ENCODE peak calls at places on chromosomes 1 and 21, in six cellular contexts. T, F, Q, M, Y and D are unnamed samples.

GRCh38 chr21:18041012-18041411 is 203.6 kb upstream of the CHODL start:
- DNase-seq in M (peak; percentile 80), T (no peak), Y (no peak), Q (peak; percentile 17), F (no peak), D (no peak)

GRCh38 chr1:2108213-2108876 is 58.1 kb downstream of the PRKCZ start:
- DNase-seq in F (no peak), M (peak; percentile 87), T (no peak), Y (no peak), Q (peak; percentile 50), D (peak; percentile 37)

GRCh38 chr1:224884428-224884827 is 45.0 kb upstream of the DNAH14 start:
- DNase-seq in Q (peak; percentile 28), F (no peak), Y (no peak), T (no peak), M (peak; percentile 31), D (peak; percentile 63)

GRCh38 chr1:18539171-18539570 is 58.4 kb downstream of the KLHDC7A start:
- DNase-seq in F (no peak), Y (no peak), Q (no peak), T (no peak), M (no peak), D (no peak)

GRCh38 chr21:40631201-40631600 is 215.8 kb downstream of the DSCAM start:
- DNase-seq in Q (no peak), T (no peak), M (no peak), Y (no peak), F (no peak), D (no peak)

GRCh38 chr1:30540611-30541192 is 182.7 kb downstream of the MATN1 start:
- DNase-seq in Y (no peak), M (no peak), T (no peak), Q (no peak), F (no peak), D (no peak)

GRCh38 chr1:55056632-55056992 is 17.3 kb downstream of the PCSK9 start:
- DNase-seq in Q (no peak), M (no peak), Y (no peak), T (no peak), F (no peak), D (no peak)

GRCh38 chr1:54400321-54400720 is 5.9 kb downstream of the SSBP3 start:
- DNase-seq in Y (no peak), M (no peak), F (no peak), T (no peak), Q (no peak), D (no peak)

GRCh38 chr1:116737855-116738318 is 16.3 kb upstream of the CD2 start:
- DNase-seq in F (no peak), Q (no peak), Y (no peak), T (no peak), M (no peak), D (no peak)

GRCh38 chr1:230773396-230774033 is 26.3 kb downstream of the CAPN9 start:
- DNase-seq in F (no peak), T (no peak), Q (no peak), Y (no peak), M (no peak), D (no peak)

GRCh38 chr21:25691931-25692330 is 42.8 kb downstream of the ATP5PF start:
- DNase-seq in Y (no peak), Q (no peak), F (no peak), M (no peak), T (peak; percentile 22), D (peak; percentile 12)

GRCh38 chr1:64471218-64471719 is 1.3 kb downstream of the CACHD1 start:
- DNase-seq in M (peak; percentile 72), T (peak; percentile 25), F (no peak), Q (peak; percentile 9), Y (peak; percentile 32), D (peak; percentile 14)

GRCh38 chr1:36099681-36100341 is 11.1 kb downstream of the ADPRS start:
- DNase-seq in T (peak; percentile 74), Y (peak; percentile 75), Q (peak; percentile 80), M (peak; percentile 93), F (no peak), D (peak; percentile 77)

GRCh38 chr1:216812966-216813365 is 89.7 kb upstream of the ESRRG start:
- DNase-seq in F (no peak), M (no peak), Q (peak; percentile 2), Y (no peak), T (no peak), D (no peak)

GRCh38 chr1:90045853-90046563 is 51.1 kb downstream of the ZNF326 start:
- DNase-seq in F (no peak), Q (peak; percentile 36), M (peak; percentile 67), T (no peak), Y (no peak), D (peak; percentile 16)

GRCh38 chr1:38261574-38261973 is 215.0 kb upstream of the POU3F1 start:
- DNase-seq in Q (no peak), T (no peak), M (no peak), Y (no peak), F (no peak), D (no peak)

GRCh38 chr1:209651148-209651547 is 1.1 kb downstream of the LAMB3 start:
- DNase-seq in F (peak; percentile 19), M (no peak), Y (peak; percentile 58), T (peak; percentile 68), Q (peak; percentile 73), D (peak; percentile 80)

GRCh38 chr1:18934205-18935000 is 22.1 kb downstream of the IFFO2 start:
- DNase-seq in Y (no peak), Q (no peak), F (no peak), T (no peak), M (no peak), D (no peak)

GRCh38 chr1:235239821-235240220 is 78.8 kb upstream of the RBM34 start:
- DNase-seq in F (no peak), Y (no peak), T (no peak), Q (peak; percentile 57), M (no peak), D (peak; percentile 25)

DNA sequence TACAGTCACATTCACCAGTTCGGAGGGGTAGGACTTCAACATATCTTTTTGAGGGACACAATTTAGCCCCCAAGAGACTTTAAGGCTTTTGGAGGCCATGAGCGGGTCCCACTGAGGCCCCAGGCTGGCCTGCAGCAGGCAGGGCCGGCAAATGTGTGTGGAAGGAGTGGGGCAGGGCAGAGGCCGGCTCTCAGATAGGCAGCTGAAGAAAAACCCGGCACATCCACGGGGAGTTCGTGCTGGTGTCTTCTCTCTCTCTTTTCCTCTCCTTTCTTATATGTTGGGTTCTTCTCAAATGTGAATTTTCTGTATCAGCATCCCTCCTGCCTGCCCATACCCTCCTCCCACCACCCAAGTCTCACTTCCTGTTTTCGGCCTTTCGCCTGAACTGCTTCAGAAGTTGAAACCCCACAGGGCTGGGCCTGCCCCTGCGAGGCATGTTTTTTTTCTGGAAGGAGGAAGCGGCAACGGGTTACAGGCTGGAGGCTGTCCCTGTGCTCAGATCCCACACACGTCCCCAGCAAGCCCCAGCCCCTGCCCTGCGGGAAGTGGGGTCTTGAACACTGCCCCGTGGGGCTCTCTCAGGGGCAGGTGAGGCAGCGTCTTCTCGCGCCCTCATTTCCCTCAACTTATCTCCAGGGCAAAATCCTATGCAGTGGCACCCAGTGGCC is 9.8 kb upstream of the UMODL1 start:
- DNase-seq in Q (no peak), T (peak; percentile 44), Y (peak; percentile 57), F (no peak), M (no peak), D (no peak)
- H3K4me3 ChIP-seq in Q (no peak overlapping the region), T (no peak overlapping the region), Y (no peak overlapping the region), F (no peak overlapping the region), M (no peak overlapping the region), D (no peak overlapping the region)

DNA sequence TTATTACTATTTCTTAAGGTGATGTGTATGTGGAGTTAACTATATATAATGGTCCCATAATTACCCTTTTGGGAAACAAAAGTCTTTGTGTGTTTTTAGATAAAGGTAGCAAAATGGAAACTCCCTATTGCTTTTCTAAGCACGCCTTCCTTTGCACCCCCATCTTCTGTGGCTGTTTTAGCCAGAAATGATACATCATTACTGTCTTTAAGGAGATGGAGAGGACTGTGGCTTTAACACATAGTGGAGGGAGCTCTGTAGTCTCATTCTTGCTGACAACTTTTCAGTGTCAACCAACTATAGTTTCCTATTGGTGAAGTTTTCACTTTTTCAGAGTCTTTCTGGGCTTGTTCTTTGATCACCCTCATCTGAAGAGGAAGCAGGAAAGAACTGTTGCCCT is 1.0 kb downstream of the APOBEC4 start:
- DNase-seq in F (no peak), Q (no peak), M (no peak), Y (no peak), T (no peak), D (no peak)
- TF ChIP-seq CTCF in F (no peak), Q (no peak), M (no peak), Y (no peak), T (no peak), D (no peak)

DNA sequence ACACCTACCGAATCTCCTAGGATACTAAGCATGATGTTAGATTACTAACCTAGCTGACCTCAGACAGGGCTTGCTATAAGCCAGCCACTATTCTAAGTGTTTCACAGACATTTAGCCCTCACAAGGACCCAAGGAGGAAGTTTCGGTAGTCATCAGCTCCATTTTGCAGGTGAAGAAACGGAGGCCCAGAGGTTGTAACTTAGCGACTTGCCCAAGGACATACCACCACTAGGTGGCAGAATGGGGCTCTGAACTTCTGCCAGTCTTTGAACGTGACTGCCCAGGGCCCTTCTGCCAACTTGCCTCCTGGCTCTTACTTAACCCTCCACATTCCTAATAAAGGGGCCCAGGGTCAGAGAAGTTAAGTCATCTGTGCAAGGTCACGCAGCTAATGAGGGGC is 283.5 kb downstream of the C1orf94 start:
- DNase-seq in F (no peak), T (no peak), Y (no peak), M (peak; percentile 79), Q (peak; percentile 1), D (peak; percentile 17)
- H3K4me3 ChIP-seq in F (no peak overlapping the region), T (no peak overlapping the region), Y (no peak overlapping the region), M (no peak overlapping the region), Q (no peak overlapping the region), D (no peak overlapping the region)

GRCh38 chr1:215793210-215793609 is 226.1 kb downstream of the KCTD3 start:
- DNase-seq in F (peak; percentile 89), Y (no peak), M (peak; percentile 32), Q (peak; percentile 62), T (no peak), D (peak; percentile 95)
- TF ChIP-seq CTCF in F (peak; percentile 46), Y (peak; percentile 26), M (peak; percentile 62), Q (peak; percentile 36), T (peak; percentile 29), D (peak; percentile 55)